ENCODE peak calls at places on chromosomes 2 and 18, in six cellular contexts. N is activated gamma-delta T cell treated with Interleukin-2 at 50 U/mL for 16 hours; C is kidney tubule cell; J is CD4-positive, CD25-positive, alpha-beta regulatory T cell; D is mucosa of gallbladder; P is WTC11. B is an unnamed sample.

GRCh38 chr2:238274152-238274865 is 14.1 kb downstream of the PER2 start:
- DNase-seq in C (no peak), J (no peak), N (no peak), P (no peak), D (no peak), B (no peak)

GRCh38 chr2:231118122-231118942 is 6.5 kb downstream of the HTR2B start:
- DNase-seq in D (no peak), J (no peak), N (no peak), C (peak; percentile 49), P (no peak), B (peak; percentile 23)

GRCh38 chr2:144509548-144510205 is 10.2 kb downstream of the ZEB2 start:
- DNase-seq in N (no peak), D (no peak), C (no peak), P (no peak), J (no peak), B (no peak)

GRCh38 chr18:49980869-49981268 is 167.5 kb upstream of the ACAA2 start:
- DNase-seq in J (no peak), C (no peak), P (no peak), D (no peak), N (no peak), B (peak; percentile 28)

GRCh38 chr2:71583876-71584275 is 130.5 kb downstream of the DYSF start:
- DNase-seq in C (no peak), N (no peak), J (no peak), P (no peak), D (no peak), B (no peak)

GRCh38 chr18:67783215-67783946 is 266.9 kb upstream of the DSEL start:
- DNase-seq in P (no peak), C (peak; percentile 84), D (no peak), J (no peak), N (no peak), B (peak; percentile 96)

GRCh38 chr18:6948238-6948637 is 169.4 kb downstream of the LAMA1 start:
- DNase-seq in P (no peak), C (no peak), D (no peak), J (no peak), N (no peak), B (no peak)

GRCh38 chr18:79546781-79547272 is 132.8 kb upstream of the CTDP1 start:
- DNase-seq in C (no peak), N (no peak), J (no peak), D (no peak), P (no peak), B (no peak)

GRCh38 chr2:55581875-55582547 is 35.4 kb downstream of the PPP4R3B start:
- DNase-seq in P (no peak), C (peak; percentile 22), D (no peak), N (no peak), J (no peak), B (no peak)

GRCh38 chr2:47422560-47422959 is 19.6 kb downstream of the MSH2 start:
- DNase-seq in D (no peak), N (no peak), J (no peak), C (peak; percentile 58), P (no peak), B (peak; percentile 96)

GRCh38 chr18:36889316-36889715 is 60.4 kb downstream of the KIAA1328 start:
- DNase-seq in P (no peak), J (no peak), C (peak; percentile 28), N (no peak), D (no peak), B (no peak)

GRCh38 chr2:100972452-100972851 is 29.6 kb upstream of the RPL31 start:
- DNase-seq in D (no peak), J (no peak), N (no peak), P (no peak), C (no peak), B (no peak)

GRCh38 chr2:37091873-37092272 is 7.6 kb downstream of the GPATCH11 start:
- DNase-seq in P (no peak), N (no peak), D (no peak), J (no peak), C (no peak), B (no peak)

GRCh38 chr2:26576565-26577441 is 64.4 kb downstream of the CIB4 start:
- DNase-seq in D (no peak), P (no peak), C (no peak), J (no peak), N (no peak), B (peak; percentile 29)